ENCODE peak calls at places on chromosomes 2 and 18, in four cellular contexts. Y is MM.1S, G is brain microvascular endothelial cell, N is GM06990. X is an unnamed sample.

GRCh38 chr2:23066701-23067100 is 318.3 kb upstream of the KLHL29 start:
- DNase-seq in Y (no peak), N (no peak), G (no peak), X (no peak)

GRCh38 chr2:194545978-194546377 is 1111.0 kb upstream of the SLC39A10 start:
- DNase-seq in Y (peak; percentile 38), G (no peak), N (no peak), X (no peak)

GRCh38 chr2:10619643-10620042 is 70.1 kb downstream of the NOL10 start:
- DNase-seq in G (peak; percentile 20), Y (no peak), N (no peak), X (no peak)

GRCh38 chr2:174683392-174683759 is 80.9 kb downstream of the CHRNA1 start:
- DNase-seq in Y (no peak), N (no peak), G (peak; percentile 27), X (no peak)

GRCh38 chr18:5972298-5972697 is 77.0 kb upstream of the TMEM200C start:
- DNase-seq in N (no peak), Y (no peak), G (no peak), X (no peak)

GRCh38 chr18:2707559-2708168 is 52.1 kb downstream of the SMCHD1 start:
- DNase-seq in Y (no peak), G (no peak), N (no peak), X (no peak)

GRCh38 chr2:150570712-150571111 is 83.2 kb upstream of the RND3 start:
- DNase-seq in Y (no peak), G (peak; percentile 60), N (no peak), X (peak; percentile 62)

GRCh38 chr2:216491757-216492635 is 6.6 kb upstream of the RPL37A start:
- DNase-seq in Y (no peak), G (no peak), N (peak; percentile 69), X (no peak)

GRCh38 chr2:187138240-187138639 is 289.3 kb upstream of the ZSWIM2 start:
- DNase-seq in Y (no peak), N (no peak), G (peak; percentile 38), X (no peak)

GRCh38 chr2:163670929-163671328 is 64.9 kb downstream of the FIGN start:
- DNase-seq in Y (no peak), N (no peak), G (no peak), X (no peak)

GRCh38 chr2:176213406-176213805 is 24.9 kb downstream of the HOXD1 start:
- DNase-seq in N (no peak), G (no peak), Y (no peak), X (no peak)

GRCh38 chr2:12819098-12819465 is 102.3 kb downstream of the TRIB2 start:
- DNase-seq in N (no peak), Y (no peak), G (peak; percentile 99), X (peak; percentile 99)

GRCh38 chr2:37585295-37585908 is 86.0 kb downstream of the CDC42EP3 start:
- DNase-seq in N (no peak), Y (peak; percentile 71), G (no peak), X (no peak)

GRCh38 chr2:233353101-233353768 is 1.1 kb upstream of the DGKD start:
- DNase-seq in Y (no peak), G (no peak), N (no peak), X (no peak)

GRCh38 chr2:233351423-233351822 is 2.9 kb upstream of the DGKD start:
- DNase-seq in G (peak; percentile 14), N (no peak), Y (no peak), X (no peak)

GRCh38 chr2:233352141-233352842 is 2.0 kb upstream of the DGKD start:
- DNase-seq in G (no peak), N (no peak), Y (no peak), X (no peak)

GRCh38 chr2:233349005-233349998 is 5.0 kb upstream of the DGKD start:
- DNase-seq in Y (peak; percentile 86), N (peak; percentile 56), G (no peak), X (no peak)

DNA sequence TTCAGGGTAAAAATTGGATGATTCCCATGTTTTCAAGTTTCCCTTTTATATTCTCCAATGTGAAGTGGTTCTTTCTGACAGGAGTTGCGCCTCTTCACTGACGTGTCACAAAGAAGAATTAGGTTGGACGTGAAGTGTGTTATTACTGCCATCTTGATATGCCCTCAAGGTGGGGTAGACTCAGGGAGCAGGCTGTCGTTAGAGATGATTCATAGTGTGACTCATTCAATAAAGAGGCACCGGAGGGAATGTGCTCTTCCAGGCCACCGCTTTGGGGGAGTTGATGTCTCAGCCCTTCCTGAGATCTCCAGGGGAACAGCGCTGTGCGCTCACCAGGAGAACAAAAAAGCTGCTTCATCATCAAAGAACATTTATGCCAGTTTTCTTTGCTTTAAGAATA is 3.6 kb upstream of the DGKD start:
- DNase-seq in G (peak; percentile 84), Y (no peak), N (no peak), X (peak; percentile 75)
- TF ChIP-seq CTCF in G (peak; percentile 30), Y (no peak), N (no peak), X (peak; percentile 27)

DNA sequence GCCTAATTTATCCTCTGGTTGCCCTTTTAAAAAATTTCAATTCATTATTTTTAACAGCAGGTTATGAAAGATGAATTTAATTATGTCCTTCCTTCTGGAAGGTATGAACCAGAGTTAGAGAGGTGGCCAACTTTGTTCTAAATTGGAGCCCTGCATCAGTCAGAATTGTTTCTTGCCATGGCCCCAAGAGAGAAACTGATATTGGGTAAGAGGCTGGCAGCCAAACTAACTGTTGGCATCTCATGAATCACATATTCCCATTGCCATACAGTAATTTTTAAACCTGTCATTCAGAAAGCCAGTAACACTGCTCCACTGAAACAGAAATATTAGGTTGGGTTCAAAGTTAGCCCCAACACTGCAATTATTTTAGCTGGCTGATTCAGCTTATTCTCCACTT is 67.4 kb downstream of the SMAD2 start:
- DNase-seq in G (no peak), N (no peak), Y (no peak), X (no peak)
- H3K4me3 ChIP-seq in G (no peak overlapping the region), N (no peak overlapping the region), Y (no peak overlapping the region), X (no peak overlapping the region)

GRCh38 chr2:224612581-224612980 is 27.4 kb upstream of the CUL3 start:
- DNase-seq in Y (no peak), G (no peak), N (no peak), X (no peak)

GRCh38 chr2:224608104-224608503 is 22.9 kb upstream of the CUL3 start:
- DNase-seq in N (no peak), Y (no peak), G (no peak), X (no peak)

GRCh38 chr2:224613543-224614317 is 28.6 kb upstream of the CUL3 start:
- DNase-seq in Y (no peak), G (no peak), N (no peak), X (no peak)

GRCh38 chr2:224611938-224612337 is 26.8 kb upstream of the CUL3 start:
- DNase-seq in Y (no peak), N (no peak), G (no peak), X (no peak)
- TF ChIP-seq CTCF in Y (no peak), N (peak; percentile 39), G (peak; percentile 25), X (no peak)

DNA sequence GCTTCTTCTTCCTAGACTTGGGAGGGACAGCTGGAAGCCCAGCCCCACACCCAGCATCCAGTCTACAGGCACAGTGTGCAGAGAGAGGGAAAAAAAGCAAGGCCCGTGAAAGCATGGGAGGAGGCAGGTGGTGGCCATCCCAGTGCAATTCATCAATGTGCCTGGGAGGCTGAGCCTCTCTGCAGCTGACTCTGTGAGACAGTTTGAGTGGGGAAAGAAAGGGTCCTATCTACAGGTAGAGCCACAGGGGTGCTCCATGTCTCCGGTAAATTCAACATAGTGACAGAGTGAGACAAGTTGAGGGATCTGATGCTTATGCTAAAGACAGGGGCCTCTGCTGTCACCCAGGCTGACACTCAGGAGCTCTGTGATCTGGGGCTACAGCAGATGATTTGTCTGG is 340.6 kb downstream of the DYSF start:
- DNase-seq in G (no peak), N (no peak), Y (no peak), X (no peak)
- H3K4me3 ChIP-seq in G (no peak overlapping the region), N (no peak overlapping the region), Y (no peak overlapping the region), X (no peak overlapping the region)

DNA sequence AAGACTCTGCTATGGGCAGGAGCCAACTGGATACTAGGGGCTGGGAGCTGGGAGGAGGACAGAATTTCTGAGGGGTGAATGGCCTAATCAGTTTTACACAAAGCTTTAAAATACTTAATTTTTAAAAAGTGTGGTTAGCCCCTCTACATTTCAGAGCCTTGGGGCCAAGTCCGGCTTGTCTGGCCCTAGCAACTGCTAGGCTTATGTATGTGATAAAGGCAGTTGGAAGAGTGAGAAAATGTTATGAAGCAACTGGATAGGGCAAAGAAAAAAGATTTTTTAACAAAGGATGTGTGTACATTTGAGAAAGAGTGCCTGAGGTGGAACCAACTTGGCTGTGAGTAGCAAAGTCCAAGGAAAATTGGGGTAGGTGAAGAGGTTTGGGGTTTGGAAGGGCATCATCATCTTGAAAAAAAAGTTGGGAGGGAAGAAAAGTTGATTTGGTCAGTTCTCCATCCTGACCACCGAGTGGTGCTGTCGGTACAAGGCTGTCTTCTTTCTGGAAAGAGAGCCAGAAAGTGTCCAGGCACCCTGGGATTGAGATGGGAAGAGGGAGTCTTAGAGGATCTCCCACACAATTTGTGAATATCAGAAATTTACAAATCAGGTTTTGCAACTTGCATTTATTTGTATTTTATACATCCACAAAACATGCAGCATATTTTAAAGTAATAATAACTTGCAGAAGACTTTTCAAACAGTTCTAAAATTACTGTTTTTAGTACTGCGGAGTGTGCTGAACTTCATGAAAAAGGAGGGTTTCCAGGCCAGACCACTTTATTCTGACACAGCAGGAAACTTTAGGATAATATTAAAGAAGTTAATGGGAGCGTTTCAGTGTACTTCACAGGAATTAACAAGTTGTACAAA is 10.5 kb upstream of the CDK15 start:
- DNase-seq in N (no peak), Y (peak; percentile 33), G (peak; percentile 24), X (no peak)
- TF ChIP-seq CTCF in N (peak; percentile 46), Y (peak; percentile 71), G (peak; percentile 89), X (peak; percentile 83)

DNA sequence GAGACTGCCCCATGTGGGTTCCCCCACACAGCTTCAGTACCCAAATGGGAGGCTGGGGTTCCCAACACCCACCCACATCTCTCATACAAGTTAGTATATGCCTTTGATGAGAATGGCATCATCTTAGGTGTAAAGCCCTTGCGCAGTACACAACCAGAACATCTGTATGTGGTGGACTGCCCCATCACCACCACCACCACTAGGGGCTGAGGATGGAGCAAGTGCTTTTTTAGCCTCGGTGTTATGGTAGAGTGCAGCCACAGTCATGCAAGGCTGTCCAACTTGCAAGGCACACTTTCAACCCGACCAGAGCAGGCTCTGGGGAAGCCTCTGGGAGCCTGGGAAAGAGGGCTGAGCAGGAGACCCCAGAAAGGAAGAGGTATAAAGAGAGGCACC is 241.2 kb downstream of the TFCP2L1 start:
- DNase-seq in Y (no peak), G (no peak), N (no peak), X (no peak)
- H3K4me3 ChIP-seq in Y (no peak overlapping the region), G (no peak overlapping the region), N (no peak overlapping the region), X (no peak overlapping the region)

DNA sequence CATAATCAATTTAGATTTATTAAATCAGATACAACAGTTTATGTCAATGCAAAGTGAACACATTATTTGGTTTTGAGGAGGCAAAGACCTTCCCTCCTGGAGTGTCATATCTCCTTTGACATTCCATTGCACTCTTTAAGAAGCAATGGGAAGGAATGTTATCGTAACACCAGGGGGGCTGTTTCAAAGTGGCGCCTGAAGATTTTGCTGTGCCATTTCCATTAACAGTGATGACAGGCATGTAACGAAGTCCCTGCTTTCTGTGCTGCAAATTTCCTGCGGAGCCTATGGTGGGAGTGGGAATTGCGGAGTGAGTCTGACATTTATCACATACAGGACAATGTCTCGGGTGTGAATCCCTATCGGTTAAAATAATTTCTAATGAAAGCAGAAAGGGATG is 499.6 kb upstream of the RAB6C start:
- DNase-seq in N (no peak), G (no peak), Y (no peak), X (no peak)
- TF ChIP-seq CTCF in N (no peak), G (no peak), Y (no peak), X (no peak)